ENCODE peak calls at places on chromosomes 7 and 10, in six cellular contexts. A is epithelial cell of esophagus, W is thoracic aorta, Q is IMR-90, V is GM10248, O is omental fat pad. Z is an unnamed sample.

GRCh38 chr7:28293529-28293835 is 112.9 kb upstream of the JAZF1 start:
- DNase-seq in W (no peak), A (no peak), Q (no peak), O (no peak), V (no peak), Z (no peak)

GRCh38 chr7:27950123-27950522 is 210.2 kb downstream of the TAX1BP1 start:
- DNase-seq in Q (no peak), O (no peak), A (no peak), W (no peak), V (no peak), Z (no peak)

GRCh38 chr10:34667177-34667576 is 147.9 kb downstream of the PARD3 start:
- DNase-seq in O (no peak), A (no peak), Q (no peak), V (no peak), W (no peak), Z (no peak)

GRCh38 chr7:43584200-43584586 is 1.3 kb downstream of the STK17A start:
- DNase-seq in Q (peak), O (no peak), A (peak), W (no peak), V (no peak), Z (no peak)

GRCh38 chr10:655184-655583 is 34.3 kb downstream of the DIP2C start:
- DNase-seq in W (no peak), Q (no peak), V (no peak), A (no peak), O (no peak), Z (no peak)

GRCh38 chr7:86411804-86412203 is 231.9 kb upstream of the GRM3 start:
- DNase-seq in O (no peak), A (peak), Q (no peak), V (no peak), W (no peak), Z (no peak)

GRCh38 chr7:36881206-36881605 is 156.9 kb upstream of the AOAH start:
- DNase-seq in O (no peak), V (no peak), Q (no peak), A (peak), W (no peak), Z (no peak)

GRCh38 chr7:68038621-68039314 is 1042.1 kb downstream of the TYW1 start:
- DNase-seq in V (no peak), O (no peak), Q (no peak), A (peak), W (no peak), Z (no peak)

GRCh38 chr7:102321351-102322201 is 34.7 kb downstream of the SPDYE6 start:
- DNase-seq in V (peak), O (no peak), Q (no peak), W (no peak), A (peak), Z (peak)
- TF ChIP-seq CTCF in V (no peak), O (no peak), Q (no peak), W (no peak), A (no peak), Z (no peak)

GRCh38 chr7:149466364-149466763 is 5.5 kb upstream of the ZNF777 start:
- DNase-seq in O (no peak), V (no peak), A (no peak), Q (no peak), W (no peak), Z (no peak)
- TF ChIP-seq CTCF in O (no peak), V (no peak), A (no peak), Q (no peak), W (no peak), Z (no peak)

DNA sequence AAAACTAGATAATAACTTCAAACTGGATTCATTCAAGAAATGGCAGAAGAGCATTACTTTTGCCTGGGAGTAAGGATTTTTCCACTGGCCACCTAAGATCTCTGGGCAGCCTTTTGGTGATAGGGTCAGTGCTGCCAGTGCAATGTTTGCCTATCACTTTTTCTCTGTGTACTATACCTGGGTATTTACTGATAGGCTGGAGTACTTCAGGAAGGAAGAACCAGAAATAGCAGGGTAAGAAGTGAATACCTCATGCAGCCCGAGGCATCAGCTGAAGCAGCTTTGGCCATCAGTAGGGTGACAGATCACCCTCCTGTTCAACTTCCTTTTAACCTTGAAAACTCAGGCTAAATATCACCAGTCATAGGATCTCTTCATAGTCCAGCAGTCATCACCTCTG is 5.5 kb upstream of the PAPSS2 start:
- DNase-seq in O (no peak), Q (no peak), V (no peak), A (peak), W (no peak), Z (no peak)
- TF ChIP-seq CTCF in O (no peak), Q (no peak), V (no peak), A (no peak), W (no peak), Z (no peak)

DNA sequence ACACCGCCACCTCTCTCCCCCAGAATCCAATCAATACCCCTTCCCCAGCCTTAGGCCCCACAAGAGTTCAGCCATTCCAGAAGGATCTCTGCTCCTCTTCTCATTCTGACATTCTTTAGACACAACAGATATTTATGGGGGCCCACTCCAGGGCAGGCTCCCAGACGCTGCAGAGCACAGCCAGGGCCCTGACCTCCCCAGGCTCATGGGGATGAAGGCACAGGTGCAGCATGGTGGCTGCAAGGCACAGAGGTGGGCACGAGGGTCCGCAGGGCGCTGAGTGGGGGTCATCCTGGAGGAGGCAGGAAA is 4.9 kb upstream of the FZD9 start:
- DNase-seq in O (no peak), Q (no peak), A (no peak), V (no peak), W (no peak), Z (peak)
- TF ChIP-seq CTCF in O (no peak), Q (no peak), A (no peak), V (no peak), W (no peak), Z (no peak)

DNA sequence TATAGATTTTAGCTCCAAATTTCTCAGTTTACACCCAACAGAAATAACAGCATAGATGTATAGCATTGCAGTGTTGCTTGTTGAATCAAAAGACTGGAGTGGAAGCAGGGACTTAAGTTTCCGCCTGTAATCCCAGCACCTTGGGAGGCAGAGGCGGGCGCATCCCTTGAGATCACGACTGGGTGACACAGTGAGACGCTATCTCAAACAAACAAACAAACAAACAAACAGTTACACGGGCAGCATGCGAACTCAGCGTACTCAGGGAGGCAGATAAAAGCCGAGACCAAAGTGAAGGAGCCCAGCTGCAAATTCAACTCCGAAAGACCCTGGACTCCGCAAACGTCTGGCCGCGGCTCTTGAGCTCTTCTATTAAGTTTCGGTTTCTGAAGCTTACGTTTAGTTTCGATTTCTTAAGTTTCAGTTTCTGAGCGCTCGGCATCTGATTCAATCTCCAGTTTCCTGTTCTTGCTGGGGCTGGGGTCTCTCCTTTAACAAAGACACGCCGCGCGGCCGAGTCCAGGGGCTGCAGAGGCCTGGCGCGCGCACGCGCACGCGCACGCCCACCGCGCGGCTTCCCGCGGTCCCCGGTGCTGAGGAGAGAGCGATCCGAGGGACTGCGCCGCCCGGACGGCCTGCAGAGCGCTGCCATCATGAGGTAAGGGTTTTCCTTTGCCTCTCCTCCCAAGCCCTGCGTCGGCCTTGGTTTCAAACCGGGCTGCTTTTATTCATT is at the start of gene IFIT5:
- DNase-seq in A (peak), O (no peak), W (no peak), Q (peak), V (peak), Z (peak)
- TF ChIP-seq CTCF in A (no peak), O (no peak), W (no peak), Q (no peak), V (no peak), Z (no peak)

DNA sequence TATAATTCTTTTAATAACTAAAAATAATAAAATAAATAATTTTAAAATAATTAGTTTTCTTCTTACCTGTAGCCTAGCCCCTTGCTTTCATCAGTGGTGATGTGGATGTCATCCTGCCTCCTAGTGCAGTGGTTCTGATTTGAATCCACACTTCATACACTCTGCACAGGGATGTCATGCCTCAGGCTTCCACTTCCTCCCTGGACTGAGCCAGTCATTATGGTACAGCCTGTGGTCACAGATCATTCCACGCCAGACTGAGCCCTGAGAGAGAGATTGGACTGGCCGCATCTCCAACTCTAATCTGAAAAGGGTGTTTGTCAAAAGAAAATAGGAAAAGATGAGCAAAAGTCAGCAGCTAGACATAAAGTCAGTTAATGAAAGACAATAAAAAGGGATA is 436.2 kb upstream of the IGFBP3 start:
- DNase-seq in W (no peak), O (no peak), A (no peak), V (no peak), Q (no peak), Z (no peak)
- TF ChIP-seq CTCF in W (no peak), O (no peak), A (no peak), V (no peak), Q (no peak), Z (no peak)

GRCh38 chr7:40851001-40851400 is 716.2 kb downstream of the SUGCT start:
- DNase-seq in V (no peak), Q (no peak), A (no peak), O (no peak), W (no peak), Z (no peak)
- TF ChIP-seq CTCF in V (no peak), Q (no peak), A (no peak), O (no peak), W (no peak), Z (no peak)

DNA sequence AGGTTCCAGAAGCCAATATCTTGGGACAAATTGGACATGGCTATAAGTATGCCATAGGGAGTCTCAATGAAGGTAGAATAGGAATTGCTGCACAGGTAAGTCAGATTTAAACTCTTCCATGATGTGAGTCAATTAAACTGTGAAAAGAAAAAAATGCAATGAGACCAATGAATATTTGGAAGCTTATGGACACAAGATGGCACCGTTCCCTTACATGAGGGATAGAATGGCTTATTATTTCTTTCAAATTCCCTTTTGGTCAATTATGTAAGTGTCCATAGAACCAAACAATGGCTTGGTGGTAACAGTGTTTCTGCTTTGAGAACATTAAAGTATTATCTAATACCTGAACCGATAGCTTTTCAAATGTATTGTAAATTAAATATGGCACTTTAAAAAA is 35.6 kb downstream of the ACADSB start:
- DNase-seq in V (no peak), W (no peak), O (no peak), Q (peak), A (peak), Z (no peak)
- TF ChIP-seq CTCF in V (no peak), W (no peak), O (no peak), Q (peak), A (no peak), Z (peak)

GRCh38 chr7:5143935-5144903 is 45.8 kb upstream of the WIPI2 start:
- DNase-seq in V (peak), W (no peak), O (no peak), A (no peak), Q (peak), Z (no peak)

GRCh38 chr7:5143106-5143505 is 46.9 kb upstream of the WIPI2 start:
- DNase-seq in O (no peak), V (no peak), Q (no peak), W (no peak), A (no peak), Z (no peak)

DNA sequence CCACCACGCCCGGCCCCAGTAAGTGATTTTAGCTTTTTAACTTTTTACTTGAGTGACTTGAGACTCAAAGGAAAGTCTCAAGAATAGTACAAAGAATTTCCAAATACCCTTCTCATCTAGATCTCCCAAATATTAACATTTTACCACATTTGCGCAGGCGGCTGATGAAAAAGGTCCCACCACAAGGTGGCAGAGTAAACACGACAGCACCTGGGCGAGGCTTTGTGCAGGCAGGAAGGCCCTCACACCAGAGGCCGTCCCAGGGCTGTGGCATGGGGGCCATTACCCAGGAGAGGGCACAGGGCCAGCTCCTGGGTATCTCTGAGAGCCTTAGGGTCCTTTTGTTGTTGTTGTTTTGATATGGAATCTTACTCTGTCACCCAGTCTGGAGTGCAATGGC is 50.0 kb upstream of the WIPI2 start:
- DNase-seq in Q (peak), V (peak), W (no peak), A (no peak), O (no peak), Z (peak)
- TF ChIP-seq CTCF in Q (peak), V (peak), W (no peak), A (no peak), O (no peak), Z (peak)

GRCh38 chr7:65238785-65239184 is 134.9 kb upstream of the ZNF92 start:
- DNase-seq in O (no peak), W (no peak), Q (no peak), A (no peak), V (no peak), Z (no peak)

GRCh38 chr7:65235586-65235985 is 138.1 kb upstream of the ZNF92 start:
- DNase-seq in Q (no peak), V (no peak), O (no peak), W (no peak), A (no peak), Z (no peak)

GRCh38 chr7:65239324-65239706 is 134.3 kb upstream of the ZNF92 start:
- DNase-seq in A (no peak), V (no peak), O (no peak), Q (no peak), W (no peak), Z (no peak)

GRCh38 chr7:65239707-65240352 is 133.8 kb upstream of the ZNF92 start:
- DNase-seq in V (no peak), Q (no peak), A (no peak), O (no peak), W (no peak), Z (peak)
- TF ChIP-seq CTCF in V (no peak), Q (no peak), A (no peak), O (no peak), W (no peak), Z (peak)

Z was measured in nephron progenitor cell.